ENCODE peak calls at places on chromosomes 5 and 9, in five cellular contexts. P is A549, V is endothelial cell of umbilical vein, O is K562, A is GM12878. L is an unnamed sample.

GRCh38 chr5:68331202-68332108 is 115.9 kb downstream of the PIK3R1 start:
- DNase-seq in V (no peak), P (no peak), A (no peak), O (no peak), L (peak; percentile 7)

GRCh38 chr9:97412628-97413382 is 909 bp downstream of the TDRD7 start:
- DNase-seq in A (no peak), V (peak; percentile 28), P (peak; percentile 56), O (no peak), L (no peak)

GRCh38 chr5:38060354-38060753 is 198.0 kb upstream of the EGFLAM start:
- DNase-seq in P (no peak), V (no peak), A (no peak), O (no peak), L (peak; percentile 80)

GRCh38 chr5:73818357-73818756 is 192.4 kb downstream of the ARHGEF28 start:
- DNase-seq in V (no peak), P (no peak), A (no peak), O (no peak), L (no peak)

GRCh38 chr5:78586251-78586650 is 62.3 kb downstream of the LHFPL2 start:
- DNase-seq in V (peak; percentile 74), P (no peak), A (no peak), O (peak; percentile 19), L (no peak)

GRCh38 chr5:41403846-41404245 is 106.6 kb downstream of the PLCXD3 start:
- DNase-seq in V (no peak), O (no peak), A (no peak), P (no peak), L (no peak)

GRCh38 chr5:13601152-13601551 is 343.3 kb downstream of the DNAH5 start:
- DNase-seq in V (no peak), O (no peak), A (no peak), P (no peak), L (no peak)

GRCh38 chr5:157253547-157253946 is 12.4 kb upstream of the CYFIP2 start:
- DNase-seq in P (peak; percentile 69), A (no peak), V (peak; percentile 57), O (peak; percentile 66), L (peak; percentile 35)

GRCh38 chr9:70481471-70481870 is 67.0 kb upstream of the KLF9 start:
- DNase-seq in P (no peak), V (no peak), A (no peak), O (no peak), L (no peak)

GRCh38 chr9:5336683-5337082 is 3.0 kb downstream of the RLN1 start:
- DNase-seq in V (no peak), O (no peak), P (no peak), A (no peak), L (no peak)

GRCh38 chr5:116576043-116576713 is 1.6 kb upstream of the SEMA6A start:
- DNase-seq in O (peak; percentile 76), V (peak; percentile 72), A (no peak), P (peak; percentile 67), L (peak; percentile 24)

GRCh38 chr9:14207352-14207995 is 106.5 kb downstream of the NFIB start:
- DNase-seq in O (no peak), V (no peak), A (peak; percentile 5), P (no peak), L (no peak)

GRCh38 chr5:150603052-150603451 is 37.4 kb upstream of the SYNPO start:
- DNase-seq in V (no peak), A (no peak), P (no peak), O (no peak), L (no peak)

GRCh38 chr5:35319231-35320002 is 89.1 kb upstream of the PRLR start:
- DNase-seq in O (no peak), A (peak; percentile 96), V (peak; percentile 4), P (no peak), L (no peak)

GRCh38 chr9:88722753-88723152 is 187.8 kb downstream of the NXNL2 start:
- DNase-seq in P (peak; percentile 16), V (peak; percentile 69), O (no peak), A (no peak), L (no peak)

GRCh38 chr5:169805527-169805934 is 168.5 kb downstream of the DOCK2 start:
- DNase-seq in P (no peak), A (peak; percentile 94), O (peak; percentile 20), V (no peak), L (no peak)

GRCh38 chr5:180790020-180790419 is 12.6 kb downstream of the MGAT1 start:
- DNase-seq in O (no peak), V (peak; percentile 26), P (no peak), A (no peak), L (peak; percentile 48)

GRCh38 chr9:99114846-99115500 is 10.1 kb downstream of the TGFBR1 start:
- DNase-seq in A (no peak), V (no peak), O (no peak), P (no peak), L (no peak)

GRCh38 chr5:16935271-16936149 is 578 bp downstream of the MYO10 start:
- DNase-seq in O (no peak), V (peak; percentile 73), A (no peak), P (peak; percentile 41), L (no peak)

GRCh38 chr5:140251527-140251973 is 51.4 kb downstream of the PFDN1 start:
- DNase-seq in O (no peak), A (peak; percentile 61), P (peak; percentile 37), V (peak; percentile 89), L (no peak)

GRCh38 chr5:109929371-109929770 is 239.6 kb downstream of the MAN2A1 start:
- DNase-seq in P (no peak), V (no peak), A (no peak), O (no peak), L (no peak)

GRCh38 chr5:55533806-55534435 is 843 bp downstream of the PLPP1 start:
- DNase-seq in A (peak; percentile 9), P (peak; percentile 51), O (no peak), V (peak; percentile 75), L (peak; percentile 54)

GRCh38 chr5:142358121-142358520 is 33.3 kb upstream of the SPRY4 start:
- DNase-seq in P (no peak), O (no peak), A (no peak), V (no peak), L (no peak)

DNA sequence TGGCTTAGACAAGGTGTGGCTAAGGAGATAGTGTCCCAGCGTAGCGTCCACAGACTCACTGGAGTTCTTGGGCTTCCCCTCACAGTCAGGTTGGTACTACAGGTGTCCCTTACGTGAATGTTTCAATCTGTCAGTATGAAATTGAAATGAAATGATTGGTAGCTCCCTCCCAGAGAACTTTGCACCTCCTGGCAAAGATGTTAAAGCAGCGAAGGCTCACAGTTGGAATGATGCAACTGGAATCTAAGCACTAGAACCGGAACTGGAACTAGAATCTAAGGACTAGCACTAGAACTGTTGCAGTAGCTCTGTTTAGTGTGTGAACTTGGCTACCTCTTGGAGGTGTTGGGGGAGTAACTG is 1.1 kb downstream of the SLC31A1 start:
- DNase-seq in A (no peak), O (no peak), V (peak; percentile 5), P (no peak), L (peak; percentile 74)
- TF ChIP-seq MYC in A (no peak), O (no peak), V (no peak), P (no peak), L (no peak)

DNA sequence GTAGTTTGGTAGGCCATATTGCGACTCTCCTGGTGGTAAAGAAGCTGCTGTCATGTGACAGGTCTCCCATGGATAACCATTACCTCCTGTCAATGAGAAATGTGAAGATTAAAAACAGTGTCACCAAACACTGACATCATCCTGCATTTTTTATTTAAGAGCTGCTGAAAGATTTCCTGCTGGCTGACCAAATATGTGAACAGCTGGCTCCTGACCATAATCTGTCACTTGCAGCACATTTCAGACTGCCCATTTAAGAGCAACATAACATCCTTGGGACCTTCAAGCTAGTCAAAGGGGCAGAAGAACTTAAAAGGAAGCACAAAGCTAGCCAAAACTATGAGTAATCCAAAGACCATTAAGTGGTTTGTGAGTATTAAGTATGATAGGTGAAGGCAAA is 288.0 kb downstream of the IZUMO3 start:
- DNase-seq in O (no peak), A (no peak), P (no peak), V (no peak), L (no peak)
- TF ChIP-seq MYC in O (no peak), A (no peak), P (no peak), V (no peak), L (no peak)

GRCh38 chr5:18744990-18745590 is 1110.8 kb downstream of the TAF11L14 start:
- DNase-seq in V (no peak), P (no peak), O (no peak), A (no peak), L (no peak)

GRCh38 chr5:18745591-18745987 is 1111.3 kb downstream of the TAF11L14 start:
- DNase-seq in O (no peak), A (no peak), P (peak; percentile 1), V (no peak), L (peak; percentile 0)

GRCh38 chr5:18745988-18746615 is 1111.8 kb downstream of the TAF11L14 start:
- DNase-seq in V (peak; percentile 3), A (peak; percentile 89), P (peak; percentile 20), O (peak; percentile 15), L (peak; percentile 45)

GRCh38 chr5:18742830-18743229 is 1108.6 kb downstream of the TAF11L14 start:
- DNase-seq in V (no peak), A (no peak), P (no peak), O (no peak), L (no peak)

GRCh38 chr5:18744441-18744840 is 1110.2 kb downstream of the TAF11L14 start:
- DNase-seq in P (no peak), V (no peak), A (no peak), O (no peak), L (no peak)
- TF ChIP-seq MYC in P (no peak), V (no peak), A (no peak), O (no peak), L (no peak)

GRCh38 chr9:137449931-137450537 is 8.9 kb upstream of the ENTPD8 start:
- DNase-seq in O (no peak), V (no peak), P (no peak), A (no peak), L (no peak)
- TF ChIP-seq MYC in O (no peak), V (no peak), P (no peak), A (no peak), L (no peak)

GRCh38 chr5:177357459-177358332 is at the start of gene RGS14:
- DNase-seq in P (no peak), O (peak; percentile 39), V (peak; percentile 56), A (peak; percentile 77), L (no peak)
- TF ChIP-seq MYC in P (no peak), O (no peak), V (no peak), A (peak; percentile 61), L (no peak)

DNA sequence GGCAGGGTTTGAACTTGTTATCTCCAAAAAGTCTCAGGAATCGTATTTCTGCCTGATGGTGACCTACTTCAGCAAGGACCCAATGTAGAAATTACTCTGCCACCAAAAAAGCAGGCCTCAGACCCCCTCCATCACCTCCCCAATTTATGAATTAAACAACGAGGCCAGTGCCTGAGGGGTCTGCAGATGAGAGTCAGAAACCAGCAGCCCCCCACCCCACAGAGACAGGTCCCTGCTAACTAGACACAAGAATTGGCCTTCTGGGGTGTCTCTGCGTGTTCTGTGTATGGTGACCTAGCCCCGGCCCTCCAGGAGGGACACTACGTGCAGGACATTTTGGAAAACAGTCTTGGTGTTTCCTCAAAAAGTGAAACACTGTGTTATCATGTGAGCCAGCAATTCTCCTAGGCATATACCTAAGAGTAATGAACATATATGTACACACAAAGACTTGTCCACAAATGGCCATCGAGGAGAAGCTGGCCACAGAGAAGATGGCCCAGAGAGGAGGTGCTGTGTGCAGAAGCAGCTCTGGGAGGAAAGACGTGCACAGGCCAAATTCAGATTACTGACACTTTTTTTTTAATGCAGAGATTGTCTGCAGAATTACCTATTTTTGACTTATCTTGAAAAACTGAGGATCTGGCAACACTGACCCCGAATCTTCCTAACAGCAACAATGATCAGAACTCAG is 93.8 kb downstream of the ADAMTS2 start:
- DNase-seq in P (no peak), V (no peak), A (no peak), O (no peak), L (no peak)
- TF ChIP-seq MYC in P (no peak), V (no peak), A (no peak), O (no peak), L (no peak)